ENCODE peak calls at places on chromosomes 6 and 20, in ten cellular contexts. Y is T-helper 1 cell; H is endothelial cell of umbilical vein; P is kidney tubule cell; W is HT1080; O is NCI-H2029; I is NCI-H1092 treated with DMSO at 0.1 percent for 48 hours; E is SJSA1; R is AG08395; F is activated CD4-positive, alpha-beta T cell treated with anti-CD3 and anti-CD28 coated beads for 48 hours. B is an unnamed sample.

GRCh38 chr6:33988121-33989015 is 157.5 kb downstream of the GRM4 start:
- DNase-seq in Y (no peak), H (no peak), P (no peak), W (no peak), O (peak), I (peak), E (no peak), R (no peak), F (no peak), B (no peak)

GRCh38 chr6:144543006-144543871 is 258.1 kb downstream of the UTRN start:
- DNase-seq in Y (no peak), H (no peak), P (peak), W (peak), O (no peak), I (no peak), E (peak), R (peak), F (no peak), B (no peak)

GRCh38 chr6:110877154-110877564 is 2.6 kb downstream of the AMD1 start:
- DNase-seq in Y (no peak), H (peak), P (peak), W (no peak), O (no peak), I (no peak), E (peak), R (no peak), F (no peak), B (no peak)

GRCh38 chr6:158015188-158015506 is 33.5 kb downstream of the SYNJ2 start:
- DNase-seq in Y (no peak), H (no peak), P (no peak), W (no peak), O (no peak), I (no peak), E (no peak), R (no peak), F (no peak), B (no peak)

GRCh38 chr6:108562503-108562993 is 1.8 kb downstream of the FOXO3 start:
- DNase-seq in Y (no peak), H (peak), P (peak), W (peak), O (peak), I (no peak), E (peak), R (peak), F (no peak), B (no peak)

GRCh38 chr6:166940643-166941068 is 15.7 kb downstream of the RNASET2 start:
- DNase-seq in Y (no peak), H (no peak), P (peak), W (peak), O (no peak), I (no peak), E (peak), R (peak), F (peak), B (no peak)

GRCh38 chr20:3082306-3082951 is 2.1 kb downstream of the AVP start:
- DNase-seq in Y (no peak), H (no peak), P (no peak), W (no peak), O (no peak), I (no peak), E (no peak), R (no peak), F (no peak), B (no peak)

GRCh38 chr6:106256201-106256968 is 69.2 kb downstream of the ATG5 start:
- DNase-seq in Y (no peak), H (no peak), P (peak), W (peak), O (no peak), I (no peak), E (no peak), R (no peak), F (no peak), B (no peak)

GRCh38 chr20:9518776-9519175 is 4.4 kb downstream of the LAMP5 start:
- DNase-seq in Y (no peak), H (no peak), P (no peak), W (no peak), O (no peak), I (no peak), E (no peak), R (no peak), F (no peak), B (no peak)

GRCh38 chr20:4533734-4534133 is 188.0 kb upstream of the PRND start:
- DNase-seq in Y (no peak), H (no peak), P (no peak), W (no peak), O (no peak), I (no peak), E (no peak), R (no peak), F (no peak), B (no peak)

GRCh38 chr20:57941572-57942381 is 232.0 kb upstream of the PMEPA1 start:
- DNase-seq in Y (no peak), H (no peak), P (peak), W (no peak), O (peak), I (no peak), E (no peak), R (no peak), F (no peak), B (no peak)

GRCh38 chr6:99590728-99591672 is 15.6 kb upstream of the PRDM13 start:
- DNase-seq in Y (no peak), H (no peak), P (no peak), W (no peak), O (no peak), I (no peak), E (no peak), R (no peak), F (no peak), B (no peak)

GRCh38 chr20:45934046-45934586 is 367 bp upstream of the PCIF1 start:
- DNase-seq in Y (peak), H (no peak), P (peak), W (peak), O (peak), I (peak), E (peak), R (no peak), F (no peak), B (no peak)

GRCh38 chr6:105713474-105714118 is 310.7 kb upstream of the PREP start:
- DNase-seq in Y (no peak), H (no peak), P (no peak), W (peak), O (no peak), I (no peak), E (no peak), R (no peak), F (no peak), B (no peak)

GRCh38 chr6:71333700-71334099 is 45.1 kb downstream of the OGFRL1 start:
- DNase-seq in Y (no peak), H (peak), P (peak), W (peak), O (no peak), I (no peak), E (peak), R (peak), F (no peak), B (peak)

GRCh38 chr6:166515072-166515810 is 71.2 kb downstream of the RAMACL start:
- DNase-seq in Y (no peak), H (peak), P (peak), W (peak), O (no peak), I (no peak), E (peak), R (peak), F (peak), B (peak)

GRCh38 chr20:21575167-21575566 is 61.3 kb upstream of the NKX2-2 start:
- DNase-seq in Y (no peak), H (no peak), P (no peak), W (no peak), O (no peak), I (no peak), E (no peak), R (no peak), F (no peak), B (no peak)

GRCh38 chr6:33655155-33655554 is 34.0 kb downstream of the ITPR3 start:
- DNase-seq in Y (no peak), H (no peak), P (no peak), W (no peak), O (no peak), I (no peak), E (no peak), R (peak), F (no peak), B (no peak)

GRCh38 chr6:112176175-112176574 is 78.2 kb downstream of the LAMA4 start:
- DNase-seq in Y (no peak), H (no peak), P (no peak), W (no peak), O (peak), I (no peak), E (peak), R (no peak), F (no peak), B (no peak)

GRCh38 chr6:26211963-26212362 is 124.7 kb downstream of the HFE start:
- DNase-seq in Y (no peak), H (no peak), P (no peak), W (no peak), O (no peak), I (no peak), E (no peak), R (no peak), F (no peak), B (no peak)

GRCh38 chr6:112877134-112878100 is 530.3 kb downstream of the RFPL4B start:
- DNase-seq in Y (no peak), H (peak), P (peak), W (peak), O (no peak), I (peak), E (peak), R (peak), F (no peak), B (peak)

GRCh38 chr20:51592564-51592963 is 50.0 kb upstream of the NFATC2 start:
- DNase-seq in Y (no peak), H (no peak), P (no peak), W (no peak), O (no peak), I (no peak), E (no peak), R (no peak), F (no peak), B (no peak)

GRCh38 chr6:17986656-17987575 is 519 bp downstream of the KIF13A start:
- DNase-seq in Y (no peak), H (peak), P (peak), W (peak), O (no peak), I (no peak), E (peak), R (peak), F (no peak), B (no peak)

GRCh38 chr20:36796117-36796516 is 22.6 kb upstream of the DSN1 start:
- DNase-seq in Y (no peak), H (no peak), P (no peak), W (no peak), O (no peak), I (no peak), E (no peak), R (no peak), F (no peak), B (no peak)

GRCh38 chr20:5797843-5798462 is 47.8 kb downstream of the SHLD1 start:
- DNase-seq in Y (no peak), H (no peak), P (peak), W (no peak), O (no peak), I (no peak), E (no peak), R (no peak), F (no peak), B (no peak)

GRCh38 chr6:57324538-57324937 is 7.1 kb downstream of the PRIM2 start:
- DNase-seq in Y (no peak), H (peak), P (peak), W (peak), O (no peak), I (peak), E (no peak), R (peak), F (no peak), B (no peak)

B was measured in non-pigmented ciliary epithelial cell.